ENCODE peak calls at places on chromosomes 2 and 18, in eight cellular contexts. D, B, O, Q, W, N, A and M are unnamed samples.

GRCh38 chr2:96359310-96359709 is 23.7 kb downstream of the NCAPH start:
- DNase-seq in W (peak), B (no peak), D (no peak), Q (no peak), A (no peak), N (no peak), O (no peak), M (no peak)

GRCh38 chr18:24086082-24086481 is 52.8 kb upstream of the CABYR start:
- DNase-seq in B (no peak), N (no peak), W (no peak), Q (peak), O (no peak), A (no peak), D (no peak), M (no peak)

GRCh38 chr18:41579185-41579584 is 375.8 kb upstream of the PIK3C3 start:
- DNase-seq in B (peak), A (no peak), N (peak), O (no peak), D (no peak), Q (no peak), W (no peak), M (no peak)

GRCh38 chr2:56195563-56195962 is 11.8 kb downstream of the CCDC85A start:
- DNase-seq in Q (peak), D (no peak), N (no peak), B (no peak), W (no peak), A (no peak), O (peak), M (no peak)

GRCh38 chr2:134819334-134819733 is 19.1 kb upstream of the ACMSD start:
- DNase-seq in O (peak), A (no peak), Q (peak), D (peak), B (peak), W (no peak), N (peak), M (peak)

GRCh38 chr18:7071600-7071999 is 46.0 kb downstream of the LAMA1 start:
- DNase-seq in Q (no peak), D (no peak), N (no peak), A (no peak), W (no peak), O (no peak), B (no peak), M (no peak)

GRCh38 chr2:97957432-97958183 is 38.1 kb downstream of the TMEM131 start:
- DNase-seq in Q (no peak), N (no peak), B (no peak), O (no peak), D (no peak), A (no peak), W (no peak), M (no peak)

GRCh38 chr2:169928463-169928864 is 101.2 kb downstream of the UBR3 start:
- DNase-seq in D (peak), W (no peak), Q (peak), B (peak), A (peak), O (peak), N (peak), M (peak)

GRCh38 chr2:239087041-239087710 is 239.3 kb downstream of the TWIST2 start:
- DNase-seq in W (no peak), N (peak), Q (no peak), O (peak), B (no peak), D (no peak), A (no peak), M (no peak)

GRCh38 chr2:47201224-47201623 is 46.1 kb upstream of the STPG4 start:
- DNase-seq in B (peak), D (peak), A (no peak), W (no peak), N (peak), Q (no peak), O (no peak), M (no peak)

GRCh38 chr2:83461135-83461534 is 997.9 kb downstream of the SUCLG1 start:
- DNase-seq in O (no peak), W (no peak), B (no peak), A (no peak), D (no peak), N (no peak), Q (no peak), M (no peak)

GRCh38 chr18:68455229-68455603 is 259.7 kb downstream of the TMX3 start:
- DNase-seq in N (no peak), D (no peak), A (no peak), O (no peak), Q (no peak), B (no peak), W (no peak), M (no peak)

GRCh38 chr2:238257786-238258700 is 18.2 kb upstream of the HES6 start:
- DNase-seq in D (no peak), W (no peak), B (no peak), O (no peak), N (no peak), Q (no peak), A (no peak), M (peak)

GRCh38 chr2:217360781-217361485 is 501.1 kb upstream of the TNP1 start:
- DNase-seq in N (peak), O (peak), Q (peak), D (peak), B (peak), W (peak), A (no peak), M (peak)

GRCh38 chr2:147348886-147349285 is 495.9 kb upstream of the ACVR2A start:
- DNase-seq in D (no peak), Q (no peak), N (no peak), B (no peak), O (no peak), A (no peak), W (no peak), M (no peak)

GRCh38 chr2:15638720-15639119 is 47.1 kb downstream of the DDX1 start:
- DNase-seq in Q (peak), B (peak), A (no peak), O (peak), N (peak), W (no peak), D (peak), M (no peak)
- TF ChIP-seq CTCF in Q (no peak), B (no peak), A (no peak), O (no peak), N (no peak), W (no peak), D (no peak), M (no peak)

DNA sequence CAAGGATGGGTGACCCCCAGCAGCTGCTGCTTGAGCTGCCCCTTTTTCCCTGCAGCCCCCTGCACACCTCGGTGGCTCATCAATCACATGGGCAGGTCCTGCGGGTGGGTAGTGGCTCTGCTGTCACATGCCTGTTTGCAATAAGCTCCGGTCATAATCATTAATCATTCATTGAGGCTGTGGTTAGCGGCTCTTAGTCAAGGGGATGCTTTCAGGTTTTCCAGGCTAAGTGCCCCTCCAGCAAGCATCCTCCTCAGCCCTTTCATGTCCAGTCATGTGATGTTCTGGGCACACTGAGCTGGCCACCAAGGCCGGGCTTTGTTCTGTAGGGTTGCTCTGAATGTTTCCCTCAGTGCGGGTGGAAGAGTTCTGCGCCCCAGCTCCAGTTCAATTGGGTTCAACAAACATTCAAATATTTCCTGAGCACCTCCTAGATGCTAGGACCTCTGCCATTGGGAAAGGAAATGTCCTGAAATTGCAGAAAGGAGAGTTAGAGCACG is 96.5 kb upstream of the LDAH start:
- DNase-seq in W (no peak), A (no peak), N (no peak), O (no peak), D (no peak), Q (no peak), B (no peak), M (no peak)
- TF ChIP-seq CTCF in W (no peak), A (no peak), N (no peak), O (no peak), D (no peak), Q (no peak), B (no peak), M (no peak)

DNA sequence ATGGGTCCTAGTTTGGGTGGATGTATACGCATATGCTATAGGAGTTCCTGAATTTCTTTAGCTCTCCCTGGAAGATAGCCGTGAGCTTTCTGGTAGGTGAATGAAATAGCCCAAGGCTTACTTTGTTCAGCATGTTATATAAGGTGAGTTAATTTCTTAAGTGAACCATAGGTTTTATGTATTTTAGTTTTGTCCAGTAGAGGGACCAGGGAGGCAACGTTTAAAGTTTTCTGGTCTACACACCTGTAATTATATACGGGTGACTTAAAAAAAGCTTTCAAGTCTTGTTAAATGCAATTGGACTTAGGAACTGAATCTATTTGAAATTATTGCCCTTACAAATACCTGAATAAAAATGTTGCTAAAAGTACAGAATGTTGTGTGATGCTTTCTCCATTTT is 402.5 kb upstream of the DDX18 start:
- DNase-seq in D (no peak), N (no peak), Q (no peak), O (no peak), B (no peak), A (no peak), W (no peak), M (no peak)
- TF ChIP-seq CTCF in D (no peak), N (no peak), Q (no peak), O (no peak), B (no peak), A (no peak), W (no peak), M (no peak)

DNA sequence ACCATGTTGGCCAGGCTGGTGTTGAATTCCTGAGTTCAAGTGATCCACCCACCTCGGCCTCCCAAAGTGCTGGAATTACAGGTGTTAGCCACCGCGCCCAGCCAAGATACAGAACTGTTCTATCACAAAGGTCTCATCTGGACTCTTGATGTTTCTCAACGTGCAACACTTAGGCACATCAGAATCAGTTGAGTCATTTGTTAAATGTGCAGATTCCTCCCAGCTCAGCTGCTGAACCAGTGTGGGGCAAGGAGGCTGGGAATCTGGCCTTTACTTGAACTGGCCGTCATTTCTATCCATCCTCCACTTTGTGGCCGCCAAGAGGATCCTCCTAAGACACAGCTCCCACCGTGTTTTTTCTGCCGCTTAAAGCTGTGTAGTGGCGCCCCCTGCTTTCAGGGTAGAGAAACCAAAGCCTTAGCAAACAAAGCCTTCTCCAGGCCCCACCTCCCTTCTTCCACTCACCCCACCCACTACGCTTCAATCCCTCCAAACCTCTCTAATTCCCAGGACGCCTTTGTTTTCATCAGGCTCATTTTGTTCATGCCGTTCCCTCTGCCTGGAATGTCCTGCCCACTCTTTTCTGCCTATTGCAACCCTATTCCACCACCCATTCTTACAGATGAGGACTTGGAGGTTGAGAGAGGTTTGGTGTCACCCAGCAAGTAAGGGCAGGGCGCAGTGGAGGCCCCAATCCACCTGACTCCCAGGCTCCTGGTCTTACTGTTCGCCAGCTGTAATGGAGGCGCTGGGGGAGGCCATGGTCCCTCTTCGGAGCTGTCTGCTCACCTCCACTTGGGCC is 776 bp upstream of the SPEG start:
- DNase-seq in Q (peak), O (peak), A (no peak), D (peak), B (peak), N (peak), W (peak), M (peak)
- TF ChIP-seq CTCF in Q (peak), O (peak), A (peak), D (peak), B (peak), N (peak), W (peak), M (peak)

GRCh38 chr2:105243961-105244360 is 2.4 kb downstream of the GPR45 start:
- DNase-seq in B (no peak), O (no peak), A (no peak), D (no peak), N (no peak), W (no peak), Q (no peak), M (no peak)
- TF ChIP-seq CTCF in B (peak), O (peak), A (no peak), D (peak), N (no peak), W (no peak), Q (no peak), M (no peak)

GRCh38 chr2:69559696-69560482 is 83.7 kb downstream of the AAK1 start:
- DNase-seq in O (peak), N (peak), W (no peak), A (no peak), D (peak), B (peak), Q (peak), M (peak)
- TF ChIP-seq CTCF in O (peak), N (peak), W (peak), A (peak), D (peak), B (peak), Q (peak), M (peak)

DNA sequence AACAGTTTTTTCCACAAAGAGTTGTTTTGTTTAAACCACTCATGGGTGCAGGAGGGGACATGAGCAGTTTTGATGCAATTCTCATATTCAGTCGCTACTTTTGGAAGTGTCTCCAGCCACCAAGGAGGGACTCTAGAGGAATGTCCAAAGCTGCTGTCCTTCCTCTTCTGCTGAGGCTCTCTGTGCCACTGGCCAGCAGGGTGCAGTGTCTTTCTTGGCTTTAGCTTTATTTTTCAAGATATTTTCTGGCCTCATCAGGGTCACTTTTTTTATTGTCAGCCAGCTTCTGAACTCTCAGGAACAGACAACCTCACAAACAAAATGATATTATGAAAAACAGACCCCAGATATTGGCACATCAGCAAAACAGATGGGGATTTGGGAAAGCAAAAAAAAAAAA is 289.3 kb upstream of the ZSWIM2 start:
- DNase-seq in A (peak), B (peak), O (peak), W (peak), N (peak), D (peak), Q (peak), M (no peak)
- TF ChIP-seq CTCF in A (peak), B (peak), O (peak), W (no peak), N (peak), D (peak), Q (peak), M (peak)

DNA sequence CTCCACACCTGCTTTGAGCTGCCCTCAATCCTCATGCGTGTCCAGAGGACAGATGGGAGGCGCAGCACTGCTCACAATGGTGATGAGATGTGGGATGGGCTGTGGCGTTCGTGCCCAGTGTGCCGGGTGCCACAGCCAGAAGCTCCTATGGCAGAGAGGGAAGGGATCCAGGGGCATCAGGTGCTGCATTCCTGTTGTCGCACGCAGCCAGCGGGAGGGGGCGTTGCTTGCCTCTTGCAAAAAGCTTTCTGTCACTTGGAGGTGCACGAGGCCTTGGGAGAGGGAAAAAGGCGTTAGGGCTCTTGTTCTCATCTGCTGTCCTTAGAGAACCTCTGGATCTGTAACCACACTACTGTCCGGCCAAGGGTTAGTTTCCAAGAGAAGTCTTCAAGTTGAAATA is 29.2 kb upstream of the ALLC start:
- DNase-seq in B (peak), Q (peak), D (no peak), O (no peak), N (no peak), W (no peak), A (peak), M (peak)
- TF ChIP-seq CTCF in B (no peak), Q (peak), D (no peak), O (no peak), N (no peak), W (no peak), A (no peak), M (no peak)

DNA sequence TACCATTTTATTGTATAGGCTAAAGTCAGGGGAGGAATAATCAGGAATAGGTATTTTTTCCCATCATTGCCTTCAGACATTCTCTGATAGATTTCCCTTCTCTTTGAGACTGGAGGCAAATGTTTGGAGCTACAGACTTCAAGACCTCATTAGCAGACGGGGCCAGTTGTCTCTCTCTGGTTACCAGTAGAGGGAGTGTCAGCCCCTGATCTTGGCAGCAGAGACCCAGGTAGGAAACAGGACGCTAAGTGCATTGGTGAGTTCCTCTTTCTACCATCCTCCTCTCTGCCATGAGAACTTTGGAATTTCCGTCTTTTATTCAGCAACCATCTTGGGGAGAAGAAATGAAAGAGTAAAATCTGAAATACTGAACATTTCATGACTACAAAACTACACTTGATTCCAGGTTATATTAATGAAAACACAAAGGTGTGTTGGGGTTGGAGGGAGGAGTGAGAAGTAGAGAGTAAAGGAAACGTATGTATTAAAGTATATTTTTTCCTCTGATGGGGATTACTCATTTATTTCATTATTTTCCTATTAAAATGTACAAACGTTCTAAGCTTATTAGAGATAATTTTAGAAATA is 186.2 kb upstream of the GCFC2 start:
- DNase-seq in D (no peak), A (no peak), W (no peak), O (peak), N (no peak), Q (peak), B (no peak), M (peak)
- TF ChIP-seq CTCF in D (no peak), A (peak), W (peak), O (peak), N (peak), Q (peak), B (peak), M (no peak)